ENCODE peak calls at places on chromosomes 6 and 20, in six cellular contexts. K is activated T-cell treated with anti-CD3 and anti-CD28 coated beads, Interleukin-2, amount 50 U/mL, for 72 hours; S is small intestine; H is mesothelial cell of epicardium; R is AG04450; B is NCI-H1105 treated with DMSO at 0.1 percent for 48 hours. V is an unnamed sample.

GRCh38 chr20:15900443-15900842 is 672.8 kb downstream of the KIF16B start:
- DNase-seq in K (no peak), S (no peak), H (no peak), R (no peak), B (no peak), V (no peak)

GRCh38 chr6:135265278-135265677 is 84.2 kb downstream of the MYB start:
- DNase-seq in K (no peak), S (no peak), H (no peak), R (no peak), B (no peak), V (no peak)

GRCh38 chr20:9306521-9306920 is 207.9 kb upstream of the LAMP5 start:
- DNase-seq in K (no peak), S (no peak), H (no peak), R (peak), B (no peak), V (no peak)

GRCh38 chr20:31760457-31761240 is 21.6 kb downstream of the TPX2 start:
- DNase-seq in K (no peak), S (no peak), H (no peak), R (peak), B (no peak), V (no peak)

GRCh38 chr20:37298190-37298939 is 8.9 kb downstream of the MANBAL start:
- DNase-seq in K (no peak), S (no peak), H (no peak), R (no peak), B (no peak), V (peak)

GRCh38 chr6:31690231-31691077 is 9.6 kb upstream of the LY6G5C start:
- DNase-seq in K (no peak), S (peak), H (no peak), R (no peak), B (no peak), V (peak)

GRCh38 chr6:14622135-14622534 is 504.6 kb downstream of the CD83 start:
- DNase-seq in K (no peak), S (peak), H (no peak), R (no peak), B (no peak), V (peak)

GRCh38 chr6:70686548-70687133 is 19.0 kb downstream of the SMAP1 start:
- DNase-seq in K (no peak), S (peak), H (no peak), R (no peak), B (peak), V (no peak)

GRCh38 chr20:25484911-25485511 is 77.5 kb downstream of the GINS1 start:
- DNase-seq in K (no peak), S (no peak), H (no peak), R (no peak), B (no peak), V (no peak)

GRCh38 chr20:37123441-37123840 is 27.6 kb upstream of the RBL1 start:
- DNase-seq in K (no peak), S (no peak), H (no peak), R (no peak), B (no peak), V (no peak)

GRCh38 chr6:166411721-166412151 is 29.0 kb upstream of the MPC1 start:
- DNase-seq in K (peak), S (peak), H (no peak), R (no peak), B (no peak), V (no peak)

GRCh38 chr6:108113557-108114519 is 39.3 kb upstream of the OSTM1 start:
- DNase-seq in K (peak), S (peak), H (no peak), R (peak), B (peak), V (no peak)

GRCh38 chr20:951384-952169 is 35.4 kb upstream of the ANGPT4 start:
- DNase-seq in K (no peak), S (peak), H (no peak), R (no peak), B (no peak), V (no peak)

GRCh38 chr6:27873101-27874030 is 38.8 kb downstream of the OR2B2 start:
- DNase-seq in K (peak), S (peak), H (no peak), R (no peak), B (peak), V (peak)

GRCh38 chr6:33843086-33843695 is 39.4 kb upstream of the MLN start:
- DNase-seq in K (no peak), S (no peak), H (no peak), R (no peak), B (no peak), V (no peak)

GRCh38 chr6:32047084-32047478 is 8.9 kb downstream of the CYP21A2 start:
- DNase-seq in K (no peak), S (no peak), H (no peak), R (no peak), B (no peak), V (no peak)

GRCh38 chr20:35551485-35551884 is 9.6 kb downstream of the ERGIC3 start:
- DNase-seq in K (no peak), S (no peak), H (no peak), R (no peak), B (no peak), V (no peak)

GRCh38 chr6:8268156-8268555 is 165.8 kb upstream of the EEF1E1 start:
- DNase-seq in K (no peak), S (no peak), H (no peak), R (no peak), B (no peak), V (no peak)

GRCh38 chr6:17714177-17714576 is 7.5 kb upstream of the NUP153 start:
- DNase-seq in K (no peak), S (no peak), H (no peak), R (no peak), B (no peak), V (no peak)

GRCh38 chr6:2482773-2483172 is 237.4 kb upstream of the GMDS start:
- DNase-seq in K (no peak), S (no peak), H (no peak), R (no peak), B (no peak), V (no peak)

GRCh38 chr6:81075974-81076373 is 676.5 kb downstream of the TENT5A start:
- DNase-seq in K (no peak), S (no peak), H (no peak), R (no peak), B (peak), V (no peak)

GRCh38 chr20:16589623-16590022 is 16.4 kb upstream of the KIF16B start:
- DNase-seq in K (no peak), S (no peak), H (no peak), R (no peak), B (no peak), V (no peak)

GRCh38 chr6:40181367-40181766 is 247.1 kb upstream of the MOCS1 start:
- DNase-seq in K (no peak), S (no peak), H (no peak), R (no peak), B (no peak), V (no peak)

GRCh38 chr20:7770578-7770977 is 169.7 kb downstream of the HAO1 start:
- DNase-seq in K (peak), S (no peak), H (no peak), R (no peak), B (peak), V (no peak)

GRCh38 chr20:60087563-60088105 is 129.4 kb downstream of the CDH26 start:
- DNase-seq in K (no peak), S (no peak), H (no peak), R (no peak), B (no peak), V (no peak)

GRCh38 chr6:84652356-84653026 is 111.9 kb downstream of the TBX18 start:
- DNase-seq in K (no peak), S (no peak), H (no peak), R (peak), B (no peak), V (no peak)

GRCh38 chr20:38723069-38723981 is 961 bp upstream of the SLC32A1 start:
- DNase-seq in K (peak), S (no peak), H (no peak), R (no peak), B (peak), V (no peak)

GRCh38 chr6:22882581-22882980 is 313.2 kb downstream of the HDGFL1 start:
- DNase-seq in K (no peak), S (no peak), H (no peak), R (no peak), B (no peak), V (no peak)

GRCh38 chr20:7967199-7967844 is 27.1 kb upstream of the HAO1 start:
- DNase-seq in K (no peak), S (no peak), H (no peak), R (no peak), B (no peak), V (no peak)

GRCh38 chr6:151096691-151097090 is 143.1 kb upstream of the AKAP12 start:
- DNase-seq in K (no peak), S (no peak), H (no peak), R (no peak), B (no peak), V (no peak)

GRCh38 chr6:33655155-33655554 is 34.0 kb downstream of the ITPR3 start:
- DNase-seq in K (no peak), S (no peak), H (no peak), R (no peak), B (no peak), V (no peak)

GRCh38 chr6:26342106-26342999 is 22.6 kb upstream of the BTN3A2 start:
- DNase-seq in K (peak), S (no peak), H (no peak), R (no peak), B (peak), V (no peak)

GRCh38 chr20:45826381-45827019 is 612 bp downstream of the TNNC2 start:
- DNase-seq in K (no peak), S (no peak), H (no peak), R (no peak), B (no peak), V (no peak)

GRCh38 chr20:63453029-63453523 is 19.4 kb downstream of the KCNQ2 start:
- DNase-seq in K (no peak), S (no peak), H (no peak), R (no peak), B (no peak), V (no peak)

GRCh38 chr6:37987008-37987407 is 167.5 kb downstream of the ZFAND3 start:
- DNase-seq in K (peak), S (no peak), H (no peak), R (no peak), B (no peak), V (no peak)